ENCODE peak calls at places on chromosome 19, in four cellular contexts. W is fibroblast of mammary gland, H is AG08395, F is SHP77 treated with DMSO at 0.1 percent for 48 hours. U is an unnamed sample.

GRCh38 chr19:31548941-31549340 is 199.7 kb upstream of the TSHZ3 start:
- DNase-seq in F (peak), W (peak), H (peak), U (peak)

GRCh38 chr19:12994701-12995595 is at the start of gene NFIX:
- DNase-seq in W (no peak), H (peak), F (no peak), U (peak)

GRCh38 chr19:4390017-4390861 is 10.1 kb downstream of the SH3GL1 start:
- DNase-seq in F (no peak), W (peak), H (peak), U (peak)

GRCh38 chr19:13978721-13979191 is 26.4 kb downstream of the DCAF15 start:
- DNase-seq in W (no peak), F (no peak), H (peak), U (no peak)

GRCh38 chr19:48182434-48182833 is 12.0 kb downstream of the ZSWIM9 start:
- DNase-seq in W (no peak), F (no peak), H (no peak), U (no peak)

GRCh38 chr19:42563352-42564210 is 31.1 kb downstream of the CEACAM8 start:
- DNase-seq in H (peak), F (peak), W (peak), U (peak)

GRCh38 chr19:15300533-15301194 is 31.7 kb downstream of the BRD4 start:
- DNase-seq in F (no peak), H (peak), W (peak), U (peak)

GRCh38 chr19:38255759-38256052 is 468 bp downstream of the PPP1R14A start:
- DNase-seq in W (no peak), H (no peak), F (no peak), U (no peak)

GRCh38 chr19:48249502-48250014 is 6.2 kb downstream of the CARD8 start:
- DNase-seq in W (no peak), H (no peak), F (no peak), U (no peak)

GRCh38 chr19:30690935-30691505 is 318.8 kb downstream of the ZNF536 start:
- DNase-seq in H (no peak), W (no peak), F (no peak), U (no peak)

GRCh38 chr19:28012361-28012760 is 1200.6 kb downstream of the UQCRFS1 start:
- DNase-seq in W (no peak), H (no peak), F (no peak), U (no peak)

GRCh38 chr19:32876919-32877285 is 7.3 kb upstream of the SLC7A9 start:
- DNase-seq in H (no peak), F (no peak), W (peak), U (peak)

GRCh38 chr19:51607920-51608562 is 22.2 kb downstream of the SIGLEC5 start:
- DNase-seq in W (peak), F (peak), H (peak), U (peak)

GRCh38 chr19:44905437-44906160 is at the start of gene APOE:
- DNase-seq in W (no peak), F (no peak), H (no peak), U (no peak)

GRCh38 chr19:40691421-40692211 is 1.2 kb upstream of the NUMBL start:
- DNase-seq in F (no peak), H (no peak), W (peak), U (no peak)

GRCh38 chr19:799076-799881 is 2.0 kb downstream of the PTBP1 start:
- DNase-seq in W (peak), H (no peak), F (no peak), U (peak)

GRCh38 chr19:17686592-17687042 is 1.5 kb downstream of the UNC13A start:
- DNase-seq in H (peak), W (no peak), F (no peak), U (peak)